ENCODE peak calls at places on chromosomes 7 and 10, in four cellular contexts. One of them, this sample, is unnamed.

GRCh38 chr7:32524631-32525030 is 29.3 kb downstream of the AVL9 start:
- DNase-seq in HCT116: no peak
- DNase-seq in mammary epithelial cell: peak; percentile 40
- DNase-seq in fibroblast of lung: no peak
- DNase-seq in this sample: no peak

GRCh38 chr7:43039346-43039745 is 73.1 kb upstream of the HECW1 start:
- DNase-seq in mammary epithelial cell: no peak
- DNase-seq in HCT116: no peak
- DNase-seq in fibroblast of lung: no peak
- DNase-seq in this sample: no peak

GRCh38 chr7:116571037-116571436 is 46.2 kb downstream of the CAV1 start:
- DNase-seq in HCT116: no peak
- DNase-seq in mammary epithelial cell: peak; percentile 77
- DNase-seq in fibroblast of lung: peak; percentile 87
- DNase-seq in this sample: peak; percentile 87

GRCh38 chr7:47400741-47401206 is 181.1 kb downstream of the TNS3 start:
- DNase-seq in HCT116: no peak
- DNase-seq in fibroblast of lung: no peak
- DNase-seq in mammary epithelial cell: no peak
- DNase-seq in this sample: no peak

GRCh38 chr7:34838329-34838728 is 180.3 kb downstream of the NPSR1 start:
- DNase-seq in HCT116: no peak
- DNase-seq in fibroblast of lung: no peak
- DNase-seq in mammary epithelial cell: no peak
- DNase-seq in this sample: peak; percentile 67

GRCh38 chr10:104342941-104343411 is 4.7 kb upstream of the ITPRIP start:
- DNase-seq in HCT116: no peak
- DNase-seq in fibroblast of lung: peak; percentile 61
- DNase-seq in mammary epithelial cell: no peak
- DNase-seq in this sample: peak; percentile 76

GRCh38 chr10:15209827-15210509 is 41.5 kb upstream of the NMT2 start:
- DNase-seq in HCT116: peak; percentile 64
- DNase-seq in mammary epithelial cell: peak; percentile 34
- DNase-seq in fibroblast of lung: peak; percentile 82
- DNase-seq in this sample: peak; percentile 52

GRCh38 chr7:21169667-21170605 is 257.9 kb upstream of the SP4 start:
- DNase-seq in fibroblast of lung: no peak
- DNase-seq in HCT116: no peak
- DNase-seq in mammary epithelial cell: peak; percentile 86
- DNase-seq in this sample: no peak

GRCh38 chr7:93948106-93948505 is 26.6 kb downstream of the GNG11 start:
- DNase-seq in fibroblast of lung: peak; percentile 26
- DNase-seq in HCT116: no peak
- DNase-seq in mammary epithelial cell: no peak
- DNase-seq in this sample: peak; percentile 67

GRCh38 chr7:20198295-20198694 is 18.9 kb downstream of the MACC1 start:
- DNase-seq in HCT116: no peak
- DNase-seq in fibroblast of lung: no peak
- DNase-seq in mammary epithelial cell: no peak
- DNase-seq in this sample: no peak

GRCh38 chr10:131961047-131961776 is 20.5 kb downstream of the BNIP3 start:
- DNase-seq in fibroblast of lung: no peak
- DNase-seq in mammary epithelial cell: no peak
- DNase-seq in HCT116: no peak
- DNase-seq in this sample: no peak

GRCh38 chr10:17003151-17003550 is 126.5 kb downstream of the CUBN start:
- DNase-seq in mammary epithelial cell: peak; percentile 75
- DNase-seq in HCT116: no peak
- DNase-seq in fibroblast of lung: peak; percentile 85
- DNase-seq in this sample: peak; percentile 98

GRCh38 chr7:92020636-92021035 is 80.0 kb downstream of the AKAP9 start:
- DNase-seq in fibroblast of lung: no peak
- DNase-seq in HCT116: no peak
- DNase-seq in mammary epithelial cell: peak; percentile 7
- DNase-seq in this sample: peak; percentile 27

GRCh38 chr10:133254421-133255120 is 16.9 kb downstream of the VENTX start:
- DNase-seq in fibroblast of lung: no peak
- DNase-seq in mammary epithelial cell: no peak
- DNase-seq in HCT116: no peak
- DNase-seq in this sample: no peak

GRCh38 chr7:157515342-157516041 is 178.7 kb downstream of the DNAJB6 start:
- DNase-seq in fibroblast of lung: no peak
- DNase-seq in mammary epithelial cell: no peak
- DNase-seq in HCT116: no peak
- DNase-seq in this sample: no peak

GRCh38 chr10:89389254-89389653 is 3.2 kb upstream of the IFIT1 start:
- DNase-seq in HCT116: peak; percentile 22
- DNase-seq in mammary epithelial cell: peak; percentile 17
- DNase-seq in fibroblast of lung: peak; percentile 66
- DNase-seq in this sample: peak; percentile 18

GRCh38 chr7:30268666-30269065 is 15.7 kb upstream of the ZNRF2 start:
- DNase-seq in mammary epithelial cell: no peak
- DNase-seq in fibroblast of lung: no peak
- DNase-seq in HCT116: no peak
- DNase-seq in this sample: no peak

GRCh38 chr7:150580995-150581394 is 13.8 kb downstream of the GIMAP4 start:
- DNase-seq in HCT116: no peak
- DNase-seq in mammary epithelial cell: no peak
- DNase-seq in fibroblast of lung: no peak
- DNase-seq in this sample: no peak

GRCh38 chr10:58691528-58691927 is 178.9 kb downstream of the BICC1 start:
- DNase-seq in mammary epithelial cell: no peak
- DNase-seq in HCT116: no peak
- DNase-seq in fibroblast of lung: no peak
- DNase-seq in this sample: no peak
- H3K4me2 ChIP-seq in mammary epithelial cell: no peak overlapping the region
- H3K4me2 ChIP-seq in HCT116: no peak overlapping the region
- H3K4me2 ChIP-seq in fibroblast of lung: no peak overlapping the region
- H3K4me2 ChIP-seq in this sample: no peak overlapping the region

GRCh38 chr10:93074597-93075368 is 1.1 kb downstream of the CYP26A1 start:
- DNase-seq in mammary epithelial cell: no peak
- DNase-seq in HCT116: no peak
- DNase-seq in fibroblast of lung: no peak
- DNase-seq in this sample: no peak
- TF ChIP-seq EZH2 in mammary epithelial cell: peak; percentile 87
- TF ChIP-seq EZH2 in HCT116: no peak
- TF ChIP-seq EZH2 in fibroblast of lung: peak; percentile 94
- TF ChIP-seq EZH2 in this sample: peak; percentile 97

DNA sequence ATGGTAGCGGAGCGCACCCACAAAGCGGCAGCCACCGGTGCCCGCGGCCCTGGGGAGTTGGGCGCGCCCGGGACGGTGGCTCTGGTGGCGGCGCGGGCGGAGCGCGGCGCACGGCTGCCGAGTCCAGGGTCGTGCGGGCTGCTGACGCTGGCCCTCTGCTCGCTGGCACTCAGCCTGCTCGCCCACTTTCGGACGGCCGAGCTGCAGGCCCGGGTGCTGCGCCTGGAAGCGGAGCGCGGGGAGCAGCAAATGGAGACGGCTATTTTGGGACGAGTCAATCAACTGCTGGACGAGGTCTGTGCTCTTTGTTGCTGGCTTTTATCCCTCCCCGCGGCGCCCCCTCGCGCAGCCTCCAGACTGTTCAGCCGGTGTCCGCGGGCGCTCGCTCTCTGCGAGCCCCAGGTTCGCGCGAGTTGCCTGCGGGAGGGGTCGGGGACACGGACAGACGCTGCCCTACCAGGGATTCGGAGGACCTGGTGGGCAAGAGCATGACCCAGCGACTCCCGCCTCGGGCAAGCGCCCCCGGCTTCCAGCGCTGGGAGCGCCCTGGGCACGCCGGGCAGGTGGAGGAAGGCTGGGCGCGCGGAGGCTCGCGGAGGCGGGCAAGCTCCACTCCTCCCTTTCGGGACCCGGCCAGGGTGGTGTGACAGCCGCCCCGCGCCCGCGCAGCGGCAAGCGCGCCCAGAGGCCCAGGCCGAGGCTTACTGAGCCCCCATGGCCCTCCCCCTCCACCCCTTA is 887 bp downstream of the COL13A1 start:
- DNase-seq in fibroblast of lung: peak; percentile 60
- DNase-seq in mammary epithelial cell: peak; percentile 53
- DNase-seq in HCT116: no peak
- DNase-seq in this sample: peak; percentile 55
- H3K4me3 ChIP-seq in fibroblast of lung: peak overlapping the region; percentile 64
- H3K4me3 ChIP-seq in mammary epithelial cell: peak overlapping the region; percentile 60
- H3K4me3 ChIP-seq in HCT116: peak overlapping the region; percentile 69
- H3K4me3 ChIP-seq in this sample: peak overlapping the region; percentile 87

GRCh38 chr10:119540038-119540437 is 2.5 kb downstream of the RGS10 start:
- DNase-seq in HCT116: no peak
- DNase-seq in fibroblast of lung: no peak
- DNase-seq in mammary epithelial cell: no peak
- DNase-seq in this sample: no peak
- H3K4me2 ChIP-seq in HCT116: no peak overlapping the region
- H3K4me2 ChIP-seq in fibroblast of lung: no peak overlapping the region
- H3K4me2 ChIP-seq in mammary epithelial cell: no peak overlapping the region
- H3K4me2 ChIP-seq in this sample: peak overlapping the region; percentile 90

DNA sequence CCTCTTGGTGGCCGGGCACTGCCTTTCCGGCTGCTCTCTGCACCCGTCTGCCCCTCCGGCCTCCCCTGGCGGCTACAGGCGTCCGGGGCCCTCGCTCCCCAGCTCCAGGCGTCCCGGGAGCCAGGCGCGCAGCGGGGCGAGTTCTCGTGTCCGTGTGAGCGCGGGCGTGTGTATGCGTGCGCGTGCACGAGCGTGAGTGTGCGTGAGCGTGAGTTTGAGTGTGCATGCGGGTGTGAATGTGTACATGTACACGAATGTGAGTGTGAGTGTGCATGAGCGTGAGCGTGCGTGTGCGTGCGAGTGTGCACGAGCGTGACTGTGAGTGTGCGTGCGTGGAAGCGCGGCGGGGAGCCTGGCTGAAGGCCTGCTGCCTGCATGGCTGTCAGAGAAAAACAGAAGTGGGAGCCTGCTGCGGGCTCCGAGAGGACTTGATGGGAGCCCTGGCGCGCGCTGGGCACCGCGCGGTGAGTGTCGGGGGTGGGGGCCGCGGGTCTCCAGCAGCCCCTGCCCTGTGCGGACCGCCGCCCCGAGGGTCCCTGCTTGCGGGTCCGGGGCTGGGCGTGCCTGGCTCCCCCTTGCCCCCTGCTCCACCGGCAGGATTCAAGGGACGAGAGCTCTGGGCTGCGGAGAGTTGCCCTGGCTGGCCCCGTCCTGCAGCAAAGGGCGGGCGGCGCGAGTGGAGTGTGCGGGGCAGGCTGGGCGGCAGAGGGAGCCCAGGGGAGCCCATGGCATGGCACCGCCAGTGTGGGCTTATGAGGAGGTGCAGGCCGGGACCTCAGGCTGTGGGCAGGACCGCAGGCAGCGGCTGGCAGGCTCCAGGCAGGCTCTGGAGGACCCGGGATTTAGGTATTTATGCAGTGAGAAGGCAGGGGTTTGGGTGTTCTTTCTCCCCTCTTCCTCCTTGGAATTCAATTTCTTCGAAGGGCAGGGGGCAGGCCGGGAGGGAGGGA is 75.8 kb upstream of the EN2 start:
- DNase-seq in mammary epithelial cell: no peak
- DNase-seq in HCT116: no peak
- DNase-seq in fibroblast of lung: no peak
- DNase-seq in this sample: no peak
- TF ChIP-seq EZH2 in mammary epithelial cell: peak; percentile 90
- TF ChIP-seq EZH2 in HCT116: no peak
- TF ChIP-seq EZH2 in fibroblast of lung: no peak
- TF ChIP-seq EZH2 in this sample: peak; percentile 91